ENCODE peak calls at places on chromosomes 4 and X, in eight cellular contexts. P is choroid plexus epithelial cell, Y is fibroblast of villous mesenchyme, B is pancreas, Q is ovary, D is keratinocyte, G is aorta, M is AG10803. K is an unnamed sample.

GRCh38 chr4:71130827-71131603 is 137.6 kb downstream of the DCK start:
- DNase-seq in G (no peak), Y (peak), P (peak), Q (no peak), D (no peak), B (no peak), M (peak), K (no peak)

GRCh38 chr4:183142566-183143545 is 43.8 kb downstream of the WWC2 start:
- DNase-seq in G (no peak), M (peak), Y (peak), P (peak), Q (no peak), D (peak), B (peak), K (peak)

GRCh38 chr4:6180841-6181631 is 19.3 kb downstream of the JAKMIP1 start:
- DNase-seq in M (no peak), B (no peak), G (peak), Y (no peak), P (no peak), D (no peak), Q (no peak), K (no peak)

GRCh38 chr4:110865611-110866254 is 242.9 kb upstream of the PITX2 start:
- DNase-seq in D (no peak), B (no peak), M (peak), G (no peak), Q (no peak), P (peak), Y (peak), K (no peak)

GRCh38 chr4:183436417-183436816 is 8.0 kb upstream of the CDKN2AIP start:
- DNase-seq in B (no peak), D (no peak), G (no peak), Q (no peak), Y (no peak), M (no peak), P (peak), K (no peak)

GRCh38 chr4:94653095-94653649 is 104.6 kb upstream of the BMPR1B start:
- DNase-seq in D (no peak), Q (no peak), Y (peak), B (no peak), P (no peak), G (no peak), M (no peak), K (no peak)

GRCh38 chr4:145909773-145910172 is 28.9 kb downstream of the ZNF827 start:
- DNase-seq in D (no peak), Q (peak), M (no peak), B (peak), Y (no peak), P (no peak), G (no peak), K (peak)

GRCh38 chrX:74923942-74924448 is 1.3 kb downstream of the NEXMIF start:
- DNase-seq in P (no peak), D (no peak), G (peak), B (peak), M (peak), Q (peak), Y (no peak), K (peak)

GRCh38 chr4:5370286-5370685 is 319.0 kb downstream of the STK32B start:
- DNase-seq in D (no peak), P (peak), M (peak), B (no peak), Y (peak), G (no peak), Q (no peak), K (no peak)

GRCh38 chr4:124429746-124430250 is 282.7 kb downstream of the ANKRD50 start:
- DNase-seq in Q (no peak), M (no peak), B (no peak), D (no peak), Y (no peak), P (peak), G (no peak), K (no peak)

GRCh38 chrX:20309796-20310195 is 43.1 kb upstream of the RPS6KA3 start:
- DNase-seq in D (no peak), G (no peak), B (no peak), P (peak), Y (no peak), M (peak), Q (no peak), K (no peak)

GRCh38 chr4:99808260-99808857 is 8.3 kb upstream of the DAPP1 start:
- DNase-seq in B (peak), D (no peak), Q (no peak), P (peak), Y (peak), G (no peak), M (peak), K (peak)

GRCh38 chrX:131588995-131589394 is 45.1 kb downstream of the OR13H1 start:
- DNase-seq in Y (peak), M (no peak), D (no peak), Q (no peak), P (no peak), B (peak), G (no peak), K (no peak)

GRCh38 chrX:70134116-70134477 is 850 bp downstream of the IGBP1 start:
- DNase-seq in B (no peak), D (no peak), G (no peak), M (peak), Q (no peak), P (peak), Y (peak), K (peak)

GRCh38 chr4:55348436-55348835 is 2.4 kb downstream of the SRD5A3 start:
- DNase-seq in Y (peak), B (no peak), G (no peak), M (peak), Q (no peak), P (no peak), D (no peak), K (no peak)

GRCh38 chr4:185740471-185740873 is 71.5 kb downstream of the SORBS2 start:
- DNase-seq in Y (no peak), P (peak), D (no peak), B (no peak), Q (no peak), M (peak), G (no peak), K (no peak)

GRCh38 chrX:153647461-153648357 is 706 bp downstream of the DUSP9 start:
- DNase-seq in B (no peak), P (no peak), Q (peak), G (peak), Y (no peak), M (no peak), D (no peak), K (no peak)

GRCh38 chrX:107736781-107737531 is 38.6 kb downstream of the TSC22D3 start:
- DNase-seq in Y (no peak), G (peak), Q (no peak), P (peak), M (no peak), B (no peak), D (no peak), K (no peak)

GRCh38 chr4:36532670-36533373 is 251.4 kb downstream of the DTHD1 start:
- DNase-seq in B (no peak), P (no peak), Q (no peak), D (no peak), Y (no peak), M (no peak), G (no peak), K (no peak)

GRCh38 chr4:145098675-145099037 is 545 bp downstream of the ABCE1 start:
- DNase-seq in D (no peak), Y (peak), Q (no peak), G (no peak), P (peak), B (peak), M (peak), K (peak)

GRCh38 chrX:136204571-136204970 is 46.6 kb downstream of the MAP7D3 start:
- DNase-seq in P (peak), G (no peak), D (no peak), Q (no peak), Y (peak), B (no peak), M (peak), K (peak)

GRCh38 chr4:155590751-155591150 is 75.9 kb upstream of the GUCY1A1 start:
- DNase-seq in Q (no peak), B (no peak), Y (no peak), G (no peak), M (no peak), P (no peak), D (no peak), K (no peak)

GRCh38 chr4:102560743-102561341 is 59.7 kb downstream of the NFKB1 start:
- DNase-seq in P (peak), D (no peak), G (no peak), M (no peak), Q (no peak), Y (peak), B (no peak), K (no peak)
- H3K4me3 ChIP-seq in P (no peak), D (no peak), G (no peak), M (no peak), Q (no peak), Y (no peak), B (no peak), K (no peak)

DNA sequence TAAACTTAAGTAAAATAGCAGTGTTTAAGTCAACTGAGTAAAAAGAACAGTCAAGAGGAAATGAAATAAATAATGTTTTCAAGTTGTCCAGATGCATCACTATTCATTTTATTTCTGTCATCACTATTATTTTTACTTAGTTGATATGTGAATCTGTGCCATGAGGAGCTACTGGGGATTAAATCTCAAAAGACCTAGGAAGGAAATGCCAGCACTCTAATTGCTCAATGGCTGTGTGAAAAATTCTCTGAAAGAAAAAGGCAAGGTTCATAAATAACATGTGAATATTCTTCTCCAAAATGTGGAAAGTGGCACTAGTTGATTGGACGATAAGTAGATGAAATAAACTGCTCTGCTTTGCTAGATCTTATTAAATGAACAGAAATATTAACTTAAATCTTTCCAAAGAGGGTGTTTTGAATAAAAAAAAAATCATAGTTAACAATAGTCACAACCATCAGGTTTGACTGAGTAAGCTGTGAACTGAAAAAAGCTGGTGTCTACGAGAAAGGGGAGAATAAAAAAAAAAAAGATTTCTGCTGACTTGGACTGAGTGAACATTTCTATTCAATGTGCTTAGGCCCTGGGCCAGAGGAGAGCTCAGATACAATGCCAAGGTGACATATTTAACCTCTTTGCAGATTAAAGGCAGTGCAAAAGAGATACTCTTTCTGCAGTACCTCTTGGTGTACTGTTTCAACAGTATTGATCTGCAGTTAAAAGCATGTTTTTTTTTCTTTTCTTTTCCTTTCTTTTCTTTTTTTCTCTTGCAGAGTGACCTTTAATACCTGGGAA is 1.5 kb downstream of the SPARCL1 start:
- DNase-seq in M (peak), G (no peak), P (peak), Q (no peak), Y (no peak), D (no peak), B (no peak), K (no peak)
- H3K4me3 ChIP-seq in M (no peak), G (peak), P (no peak), Q (peak), Y (no peak), D (no peak), B (no peak), K (peak)

GRCh38 chrX:47482065-47482511 is 934 bp downstream of the ZNF41 start:
- DNase-seq in G (no peak), Y (no peak), Q (no peak), M (no peak), B (no peak), P (no peak), D (no peak), K (no peak)
- H3K4me3 ChIP-seq in G (peak), Y (peak), Q (peak), M (peak), B (peak), P (peak), D (peak), K (peak)

GRCh38 chr4:40058854-40059253 is 2.2 kb downstream of the N4BP2 start:
- DNase-seq in Q (no peak), P (no peak), Y (no peak), M (no peak), B (no peak), D (no peak), G (no peak), K (no peak)
- H3K4me3 ChIP-seq in Q (no peak), P (no peak), Y (peak), M (peak), B (no peak), D (peak), G (no peak), K (no peak)

DNA sequence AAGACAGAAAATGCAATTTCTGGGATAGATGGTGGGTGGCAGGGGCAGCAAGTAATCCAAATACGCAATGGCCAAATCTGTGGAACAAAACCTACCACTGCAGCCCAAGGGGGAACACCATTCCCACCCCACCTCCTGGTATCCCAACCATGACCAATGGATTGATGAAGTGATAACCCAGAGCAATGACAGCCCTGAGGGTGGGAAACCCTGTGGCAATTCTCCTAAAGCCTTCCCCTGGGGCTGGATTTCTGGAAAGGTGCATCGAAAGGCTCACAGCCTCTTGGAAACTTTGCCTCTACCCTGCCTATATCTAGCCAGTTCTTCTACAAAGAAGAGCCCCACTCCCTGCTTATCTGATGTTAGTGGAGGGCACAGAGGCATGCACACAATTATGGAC is 59.9 kb upstream of the TXK start:
- DNase-seq in G (no peak), Y (no peak), Q (no peak), M (no peak), D (no peak), B (no peak), P (no peak), K (no peak)
- H3K4me3 ChIP-seq in G (no peak), Y (no peak), Q (no peak), M (no peak), D (no peak), B (no peak), P (no peak), K (no peak)

GRCh38 chr4:87848622-87849351 is 16.0 kb downstream of the MEPE start:
- DNase-seq in Q (peak), Y (peak), D (no peak), P (peak), B (peak), G (no peak), M (peak), K (peak)
- H3K4me3 ChIP-seq in Q (peak), Y (no peak), D (no peak), P (no peak), B (no peak), G (peak), M (peak), K (no peak)

GRCh38 chrX:119273807-119274192 is 37.7 kb downstream of the PGRMC1 start:
- DNase-seq in Y (no peak), G (no peak), B (no peak), Q (no peak), P (no peak), M (no peak), D (no peak), K (no peak)
- H3K4me3 ChIP-seq in Y (no peak), G (no peak), B (no peak), Q (no peak), P (no peak), M (no peak), D (peak), K (no peak)

GRCh38 chrX:104282326-104282725 is 27.6 kb upstream of the ESX1 start:
- DNase-seq in B (no peak), D (no peak), M (no peak), Q (no peak), G (no peak), P (peak), Y (no peak), K (no peak)

GRCh38 chrX:104285201-104285600 is 30.5 kb upstream of the ESX1 start:
- DNase-seq in B (no peak), P (no peak), D (no peak), Q (no peak), M (no peak), G (no peak), Y (no peak), K (no peak)

GRCh38 chrX:104284407-104285000 is 29.8 kb upstream of the ESX1 start:
- DNase-seq in Y (peak), D (no peak), P (no peak), M (peak), G (no peak), Q (no peak), B (no peak), K (no peak)

GRCh38 chrX:104288961-104289360 is 34.2 kb upstream of the ESX1 start:
- DNase-seq in M (no peak), B (no peak), G (no peak), Q (no peak), Y (no peak), P (no peak), D (no peak), K (no peak)

DNA sequence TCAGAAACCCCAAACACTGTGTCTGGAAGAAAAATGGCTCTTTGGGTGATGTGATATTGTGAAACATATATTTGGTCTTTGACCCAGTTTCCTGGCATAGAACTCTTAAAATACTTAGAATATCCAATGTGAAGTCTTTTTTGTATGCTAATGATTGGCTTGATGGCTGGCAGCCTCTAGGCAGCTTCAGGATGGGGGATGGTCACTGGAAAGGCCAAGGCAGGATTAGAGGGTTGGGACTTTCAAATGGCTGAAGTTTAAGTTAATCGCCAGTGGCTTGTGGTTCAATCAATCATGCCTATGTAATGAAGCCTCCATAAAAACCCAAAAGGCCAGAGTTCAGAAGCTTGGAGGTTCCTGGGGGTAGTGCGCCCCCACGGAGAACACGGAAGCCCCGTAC is 33.5 kb upstream of the ESX1 start:
- DNase-seq in P (no peak), G (no peak), M (no peak), Y (no peak), D (no peak), B (no peak), Q (no peak), K (no peak)
- H3K4me3 ChIP-seq in P (no peak), G (no peak), M (no peak), Y (no peak), D (no peak), B (no peak), Q (no peak), K (no peak)